ENCODE peak calls at places on chromosome 4, in seven cellular contexts. K is CD4-positive, alpha-beta memory T cell; P is tibial nerve; X is Peyer's patch; M is right cardiac atrium; T is SJSA1; G is cardiac muscle cell. I is an unnamed sample. For H3K9me3, H3K4me1 and H3K27me3, the result is how much of the 10 kb centered on the place peaks cover.

GRCh38 chr4:83128235-83128929 is 13.9 kb upstream of the PLAC8 start:
- DNase-seq in K (no peak), X (no peak), P (no peak), G (peak), M (no peak), T (no peak), I (no peak)

GRCh38 chr4:126479709-126480108 is 1153.0 kb upstream of the INTU start:
- DNase-seq in K (no peak), G (no peak), M (no peak), P (no peak), T (no peak), X (no peak), I (no peak)

GRCh38 chr4:38663801-38664703 is at the start of gene KLF3:
- DNase-seq in T (peak), K (peak), P (peak), X (peak), M (peak), G (peak), I (peak)

GRCh38 chr4:133316874-133317273 is 167.8 kb downstream of the PCDH10 start:
- DNase-seq in G (peak), P (no peak), M (no peak), T (no peak), K (no peak), X (no peak), I (no peak)

GRCh38 chr4:89708903-89709361 is 128.0 kb downstream of the SNCA start:
- DNase-seq in T (no peak), P (no peak), X (no peak), M (no peak), K (no peak), G (peak), I (peak)

GRCh38 chr4:152118819-152119553 is 358.2 kb upstream of the GATB start:
- DNase-seq in M (no peak), X (no peak), G (no peak), P (no peak), T (no peak), K (no peak), I (no peak)

GRCh38 chr4:165115301-165115700 is 2.6 kb upstream of the TMEM192 start:
- DNase-seq in T (no peak), G (no peak), X (no peak), M (no peak), K (no peak), P (no peak), I (no peak)

GRCh38 chr4:143407475-143407874 is 70.8 kb downstream of the GAB1 start:
- DNase-seq in T (no peak), P (no peak), G (no peak), K (no peak), M (no peak), X (no peak), I (no peak)

GRCh38 chr4:1725521-1725920 is 4.2 kb downstream of the TACC3 start:
- DNase-seq in X (no peak), T (no peak), M (no peak), G (no peak), K (no peak), P (no peak), I (no peak)

GRCh38 chr4:168832746-168833575 is 177.1 kb downstream of the CBR4 start:
- DNase-seq in G (no peak), P (peak), X (peak), T (peak), K (no peak), M (peak), I (no peak)

DNA sequence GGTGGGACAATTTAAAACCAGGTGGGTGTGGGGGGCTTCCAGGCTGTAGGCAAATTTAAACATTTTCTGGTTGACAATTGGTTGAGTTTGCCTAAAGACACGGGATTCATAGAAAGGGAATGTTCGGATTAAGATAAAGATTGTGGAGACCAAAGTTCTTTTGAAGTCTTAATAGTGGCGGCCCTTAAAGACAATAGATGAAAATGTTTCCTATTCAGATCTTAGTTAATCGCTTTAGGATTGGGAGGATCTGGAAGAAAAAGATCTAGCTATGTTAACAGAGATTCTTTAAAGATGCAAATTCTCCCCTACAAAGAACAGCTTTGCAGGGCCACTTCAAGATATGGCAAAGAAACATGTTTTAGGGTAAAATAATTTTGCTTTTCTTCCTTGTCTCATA is 4.8 kb downstream of the CNGA1 start:
- DNase-seq in P (no peak), X (no peak), K (no peak), G (no peak), T (no peak), M (no peak), I (no peak)
- H3K9me3 ChIP-seq in P (under half), X (under half), K (under half), G (under half), T (under half), M (under half), I (under half)

GRCh38 chr4:81352476-81352875 is 119.2 kb downstream of the RASGEF1B start:
- DNase-seq in X (no peak), P (no peak), K (no peak), G (peak), T (no peak), M (no peak), I (no peak)
- H3K4me1 ChIP-seq in X (under half), P (under half), K (under half), G (under half), T (under half), M (under half), I (under half)

GRCh38 chr4:3725936-3726895 is 40.0 kb upstream of the ADRA2C start:
- DNase-seq in G (no peak), K (no peak), P (no peak), T (no peak), X (no peak), M (no peak), I (no peak)
- H3K27me3 ChIP-seq in G (under half), K (under half), P (half or more), T (under half), X (under half), M (under half), I (under half)

GRCh38 chr4:23458061-23458460 is 431.8 kb downstream of the PPARGC1A start:
- DNase-seq in P (no peak), K (no peak), X (no peak), M (no peak), G (no peak), T (no peak), I (no peak)

GRCh38 chr4:23463071-23463470 is 426.8 kb downstream of the PPARGC1A start:
- DNase-seq in X (no peak), M (no peak), T (no peak), P (no peak), K (no peak), G (no peak), I (no peak)
- H3K9me3 ChIP-seq in X (under half), M (under half), T (under half), P (under half), K (under half), G (under half), I (under half)

GRCh38 chr4:166535865-166536264 is 662.8 kb downstream of the TLL1 start:
- DNase-seq in P (no peak), G (peak), T (no peak), X (no peak), K (no peak), M (no peak), I (no peak)
- H3K4me1 ChIP-seq in P (under half), G (under half), T (under half), X (under half), K (under half), M (under half), I (under half)

GRCh38 chr4:163139048-163139447 is 27.6 kb downstream of the NAF1 start:
- DNase-seq in T (no peak), K (no peak), G (no peak), P (no peak), M (no peak), X (no peak), I (no peak)

GRCh38 chr4:163143532-163143931 is 23.2 kb downstream of the NAF1 start:
- DNase-seq in M (no peak), X (no peak), T (no peak), P (no peak), G (no peak), K (no peak), I (no peak)

GRCh38 chr4:163142246-163142645 is 24.4 kb downstream of the NAF1 start:
- DNase-seq in X (no peak), T (no peak), M (no peak), G (no peak), P (no peak), K (no peak), I (no peak)

GRCh38 chr4:163132469-163133222 is 34.0 kb downstream of the NAF1 start:
- DNase-seq in K (no peak), G (no peak), M (no peak), X (no peak), P (no peak), T (no peak), I (no peak)

DNA sequence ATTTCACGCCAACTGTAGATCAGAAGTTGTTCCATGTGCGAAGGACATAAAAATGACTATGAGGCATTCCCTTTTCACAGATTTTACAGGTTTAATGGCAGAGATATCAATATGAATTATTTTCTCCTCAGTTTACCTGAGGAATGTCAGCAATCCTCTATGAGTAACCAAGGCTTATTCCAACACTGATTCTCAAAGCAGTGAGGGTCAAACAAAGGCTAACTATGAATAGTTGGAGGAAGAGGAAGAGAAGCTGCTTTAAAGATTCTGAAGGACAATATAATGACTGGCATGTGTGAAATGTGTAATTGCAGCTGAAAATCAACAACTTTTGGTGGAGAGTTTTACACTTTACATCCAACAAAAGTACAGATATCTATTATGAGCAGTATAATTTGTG is 29.1 kb downstream of the NAF1 start:
- DNase-seq in P (no peak), K (no peak), X (no peak), M (no peak), G (no peak), T (no peak), I (no peak)
- H3K27me3 ChIP-seq in P (under half), K (under half), X (under half), M (under half), G (under half), T (under half), I (under half)

DNA sequence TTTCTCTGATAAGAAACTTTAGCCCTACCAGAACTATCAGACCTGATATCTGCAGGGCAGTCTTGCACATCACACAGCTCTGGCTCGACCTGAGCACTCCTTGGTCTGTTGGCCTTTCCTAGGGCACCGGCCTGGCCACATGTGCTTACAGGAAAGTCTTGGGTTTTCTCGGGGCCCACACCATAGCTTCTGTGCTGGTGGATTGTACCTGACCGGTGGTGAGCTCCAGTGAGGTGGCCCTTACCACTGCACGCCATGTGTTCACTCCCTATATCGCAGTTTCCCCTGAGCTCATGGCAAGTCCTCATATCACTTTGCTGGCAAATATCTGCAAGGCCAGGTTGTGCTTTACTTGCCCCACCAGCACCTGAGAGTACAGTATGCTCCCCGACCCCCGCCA is 2637.4 kb downstream of the ARAP2 start:
- DNase-seq in M (no peak), X (no peak), P (no peak), K (no peak), G (no peak), T (no peak), I (no peak)
- H3K9me3 ChIP-seq in M (under half), X (under half), P (under half), K (under half), G (under half), T (under half), I (under half)

DNA sequence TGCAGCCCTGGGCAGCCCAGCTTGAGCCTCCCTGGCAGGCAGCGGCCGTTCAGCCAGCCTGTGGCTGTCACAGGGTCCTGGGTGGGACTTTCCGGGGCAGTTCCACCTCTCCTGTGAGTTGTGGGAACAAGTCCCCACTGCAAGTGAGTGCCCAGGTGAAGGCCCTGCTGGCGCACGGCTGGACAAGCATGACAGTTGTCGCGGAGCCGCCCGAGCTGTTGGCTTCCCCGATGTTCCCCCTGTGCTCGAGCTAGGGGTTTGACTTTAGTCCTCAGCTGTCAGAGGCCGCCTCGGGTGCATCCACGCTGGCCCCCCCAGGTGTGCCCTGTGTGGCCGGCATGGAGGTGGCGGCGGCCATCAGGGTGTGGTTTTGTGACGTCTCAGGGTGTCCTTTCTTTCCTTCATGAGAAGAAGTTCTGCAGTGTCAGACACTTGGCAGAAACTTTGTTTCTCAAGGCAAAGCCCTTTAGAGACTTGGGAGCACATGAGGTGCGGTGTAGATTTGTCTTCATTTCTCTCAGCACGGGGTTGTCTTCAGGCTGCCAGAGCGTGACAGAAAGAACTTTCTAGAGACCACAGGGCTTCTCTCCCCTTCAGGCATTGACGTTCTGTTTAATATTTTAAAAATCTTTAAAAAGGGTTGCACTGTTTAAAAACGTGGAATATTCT is 69.4 kb upstream of the HGFAC start:
- DNase-seq in G (no peak), M (no peak), X (no peak), K (no peak), T (no peak), P (no peak), I (no peak)
- H3K4me1 ChIP-seq in G (under half), M (under half), X (under half), K (under half), T (half or more), P (under half), I (under half)

I was measured in CD4-positive, CD25-positive, alpha-beta regulatory T cell.